ENCODE peak calls at places on chromosomes 4 and X, in ten cellular contexts. G, M, P, A, J, T, N, F, I and V are unnamed samples.
A peak's percentile ranks its signal among the peaks of the same experiment; 100 is the strongest.

GRCh38 chr4:116055857-116056827 is 942.7 kb upstream of the NDST4 start:
- DNase-seq in G (no peak), M (no peak), P (no peak), A (no peak), J (no peak), T (no peak), N (no peak), F (no peak), I (no peak), V (no peak)

GRCh38 chr4:154559931-154560801 is 2.6 kb upstream of the FGB start:
- DNase-seq in G (no peak), M (no peak), P (no peak), A (no peak), J (no peak), T (no peak), N (peak; percentile 8), F (no peak), I (no peak), V (no peak)

GRCh38 chr4:169492436-169493163 is 119.8 kb downstream of the NEK1 start:
- DNase-seq in G (no peak), M (no peak), P (no peak), A (no peak), J (no peak), T (peak; percentile 29), N (peak; percentile 16), F (peak; percentile 36), I (peak; percentile 9), V (no peak)

GRCh38 chr4:3122081-3122563 is 47.6 kb downstream of the HTT start:
- DNase-seq in G (no peak), M (no peak), P (no peak), A (no peak), J (no peak), T (no peak), N (no peak), F (no peak), I (no peak), V (no peak)

GRCh38 chrX:36963069-36963808 is 44.9 kb upstream of the FAM47C start:
- DNase-seq in G (no peak), M (no peak), P (no peak), A (no peak), J (no peak), T (no peak), N (no peak), F (no peak), I (peak; percentile 31), V (no peak)

GRCh38 chr4:185730387-185730786 is 81.6 kb downstream of the SORBS2 start:
- DNase-seq in G (no peak), M (peak; percentile 39), P (no peak), A (no peak), J (no peak), T (no peak), N (no peak), F (no peak), I (no peak), V (no peak)

GRCh38 chr4:94551616-94552564 is 100.1 kb downstream of the PDLIM5 start:
- DNase-seq in G (no peak), M (no peak), P (no peak), A (no peak), J (no peak), T (no peak), N (no peak), F (no peak), I (no peak), V (no peak)

GRCh38 chrX:78024349-78025108 is 55.1 kb upstream of the PGAM4 start:
- DNase-seq in G (no peak), M (no peak), P (peak; percentile 4), A (no peak), J (no peak), T (no peak), N (peak; percentile 69), F (peak; percentile 71), I (peak; percentile 79), V (no peak)

GRCh38 chr4:74133786-74134499 is 24.0 kb upstream of the MTHFD2L start:
- DNase-seq in G (peak; percentile 59), M (peak; percentile 67), P (peak; percentile 89), A (peak; percentile 84), J (peak; percentile 84), T (peak; percentile 82), N (peak; percentile 82), F (peak; percentile 81), I (peak; percentile 88), V (peak; percentile 53)

GRCh38 chrX:16112428-16112827 is 10.9 kb upstream of the GRPR start:
- DNase-seq in G (no peak), M (no peak), P (no peak), A (no peak), J (no peak), T (no peak), N (no peak), F (no peak), I (no peak), V (no peak)

GRCh38 chrX:16120431-16120830 is 2.9 kb upstream of the GRPR start:
- DNase-seq in G (no peak), M (no peak), P (no peak), A (no peak), J (no peak), T (no peak), N (no peak), F (no peak), I (no peak), V (no peak)

GRCh38 chrX:16119353-16120220 is 3.8 kb upstream of the GRPR start:
- DNase-seq in G (no peak), M (no peak), P (no peak), A (no peak), J (no peak), T (no peak), N (no peak), F (no peak), I (no peak), V (no peak)

GRCh38 chrX:16113978-16114554 is 9.3 kb upstream of the GRPR start:
- DNase-seq in G (no peak), M (no peak), P (no peak), A (no peak), J (no peak), T (no peak), N (no peak), F (no peak), I (no peak), V (no peak)

GRCh38 chrX:16114640-16115039 is 8.7 kb upstream of the GRPR start:
- DNase-seq in G (no peak), M (no peak), P (no peak), A (no peak), J (no peak), T (no peak), N (no peak), F (no peak), I (no peak), V (no peak)
- H3K4me1 ChIP-seq in G (no peaks in the 10 kb centered on the region), M (no peaks in the 10 kb centered on the region), P (no peaks in the 10 kb centered on the region), A (no peaks in the 10 kb centered on the region), J (no peaks in the 10 kb centered on the region), T (no peaks in the 10 kb centered on the region), N (no peaks in the 10 kb centered on the region), F (no peaks in the 10 kb centered on the region), I (no peaks in the 10 kb centered on the region), V (no peaks in the 10 kb centered on the region)

GRCh38 chrX:129773649-129774458 is 5.9 kb upstream of the SASH3 start:
- DNase-seq in G (no peak), M (no peak), P (no peak), A (no peak), J (no peak), T (no peak), N (no peak), F (no peak), I (no peak), V (no peak)

GRCh38 chrX:129779747-129780146 is at the start of gene SASH3:
- DNase-seq in G (no peak), M (peak; percentile 53), P (peak; percentile 40), A (no peak), J (peak; percentile 78), T (peak; percentile 17), N (peak; percentile 63), F (peak; percentile 50), I (peak; percentile 17), V (no peak)

GRCh38 chrX:129780441-129781105 is 824 bp downstream of the SASH3 start:
- DNase-seq in G (no peak), M (no peak), P (no peak), A (no peak), J (no peak), T (no peak), N (no peak), F (no peak), I (no peak), V (no peak)

GRCh38 chrX:129779086-129779672 is 570 bp upstream of the SASH3 start:
- DNase-seq in G (no peak), M (no peak), P (no peak), A (no peak), J (no peak), T (no peak), N (no peak), F (no peak), I (no peak), V (no peak)

DNA sequence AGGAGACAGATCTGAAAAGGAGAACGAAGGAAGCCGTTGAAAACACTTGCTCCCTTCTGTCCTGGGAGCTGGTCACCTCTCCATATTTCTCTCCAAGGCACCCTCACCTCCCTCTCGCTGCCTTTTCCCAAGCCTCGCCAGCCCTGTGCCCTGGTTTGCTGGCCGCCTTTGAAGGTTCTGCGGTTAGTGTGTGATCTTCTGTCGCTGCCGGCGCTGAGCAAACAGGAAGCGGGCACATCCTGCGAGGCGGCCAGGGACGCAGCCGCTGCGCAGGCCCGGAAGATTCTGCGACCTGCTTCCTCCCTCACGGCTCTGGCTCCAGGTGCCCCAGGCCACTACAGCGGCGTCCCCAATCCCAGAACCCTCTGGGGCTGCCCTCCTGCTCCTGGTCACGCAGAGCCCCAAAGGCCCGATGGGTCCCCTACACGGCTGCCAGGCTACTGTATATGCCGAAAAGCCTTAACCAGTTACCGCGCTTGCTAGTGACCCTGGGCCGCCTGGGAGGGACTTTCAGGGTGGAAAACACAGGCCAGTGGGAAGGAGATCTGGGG is 2.5 kb upstream of the SASH3 start:
- DNase-seq in G (peak; percentile 52), M (peak; percentile 50), P (no peak), A (no peak), J (no peak), T (peak; percentile 17), N (peak; percentile 75), F (peak; percentile 71), I (peak; percentile 37), V (no peak)
- TF ChIP-seq POLR2A in G (no peak), M (no peak), P (no peak), A (no peak), J (no peak), T (no peak), N (peak; percentile 34), F (no peak), I (peak; percentile 22), V (no peak)

DNA sequence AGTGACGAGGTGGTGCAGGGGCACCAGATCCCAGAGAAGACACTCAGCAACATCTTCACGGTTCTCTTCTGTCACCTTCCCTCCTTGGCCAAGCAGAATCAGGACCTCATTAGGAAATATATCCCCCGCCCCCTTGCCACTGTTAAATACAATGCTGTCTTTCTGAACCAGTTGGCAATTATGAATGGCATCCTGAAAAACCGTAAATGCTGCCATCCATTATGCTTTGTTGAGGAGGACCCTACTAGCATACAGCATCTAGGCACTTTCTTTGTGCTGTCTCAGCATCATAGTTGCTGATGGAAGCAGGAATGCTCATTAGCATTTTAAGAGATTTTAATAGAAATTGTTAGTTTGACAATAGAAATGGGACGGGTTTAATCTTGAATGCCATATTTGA is 138.5 kb downstream of the DCLK2 start:
- DNase-seq in G (no peak), M (no peak), P (no peak), A (no peak), J (no peak), T (no peak), N (no peak), F (no peak), I (no peak), V (no peak)
- H3K27ac ChIP-seq in G (no peak overlapping the region), M (no peak overlapping the region), P (no peak overlapping the region), A (no peak overlapping the region), J (no peak overlapping the region), T (no peak overlapping the region), N (no peak overlapping the region), F (no peak overlapping the region), I (no peak overlapping the region), V (no peak overlapping the region)

GRCh38 chr4:7899184-7899583 is 40.5 kb downstream of the AFAP1 start:
- DNase-seq in G (no peak), M (no peak), P (no peak), A (no peak), J (no peak), T (no peak), N (no peak), F (no peak), I (no peak), V (no peak)
- H3K4me1 ChIP-seq in G (peaks cover 1% of the 10 kb centered on the region), M (no peaks in the 10 kb centered on the region), P (peaks cover 51% of the 10 kb centered on the region), A (peaks cover 12% of the 10 kb centered on the region), J (peaks cover 90% of the 10 kb centered on the region), T (no peaks in the 10 kb centered on the region), N (peaks cover 48% of the 10 kb centered on the region), F (peaks cover 68% of the 10 kb centered on the region), I (no peaks in the 10 kb centered on the region), V (no peaks in the 10 kb centered on the region)